ENCODE peak calls at places on chromosomes 12 and 14, in ten cellular contexts. One of them, this sample, is unnamed.

GRCh38 chr12:11862794-11863193 is 207.9 kb upstream of the BCL2L14 start:
- DNase-seq in substantia nigra: no peak
- DNase-seq in endodermal cell: peak; percentile 41
- DNase-seq in cardiac fibroblast: peak; percentile 55
- DNase-seq in fibroblast of mammary gland: peak; percentile 64
- DNase-seq in stimulated activated CD4-positive, alpha-beta T cell treated with anti-CD3 and anti-CD28 coated beads, Interleukin-1b, Interleukin-23, amount 100 ng/mL, for 1 hour: no peak
- DNase-seq in GM12864: no peak
- DNase-seq in activated T-cell treated with anti-CD3 and anti-CD28 coated beads, Interleukin-2, amount 50 U/mL, for 48 hours: no peak
- DNase-seq in NAMALWA: no peak
- DNase-seq in HuH-7: no peak
- DNase-seq in this sample: no peak

GRCh38 chr14:46344327-46344937 is 307.1 kb downstream of the RPL10L start:
- DNase-seq in substantia nigra: no peak
- DNase-seq in activated T-cell treated with anti-CD3 and anti-CD28 coated beads, Interleukin-2, amount 50 U/mL, for 48 hours: no peak
- DNase-seq in cardiac fibroblast: peak; percentile 1
- DNase-seq in stimulated activated CD4-positive, alpha-beta T cell treated with anti-CD3 and anti-CD28 coated beads, Interleukin-1b, Interleukin-23, amount 100 ng/mL, for 1 hour: no peak
- DNase-seq in NAMALWA: peak; percentile 34
- DNase-seq in GM12864: no peak
- DNase-seq in fibroblast of mammary gland: peak; percentile 35
- DNase-seq in HuH-7: no peak
- DNase-seq in endodermal cell: peak; percentile 62
- DNase-seq in this sample: peak; percentile 75

GRCh38 chr12:75190846-75191245 is 18.8 kb downstream of the KCNC2 start:
- DNase-seq in stimulated activated CD4-positive, alpha-beta T cell treated with anti-CD3 and anti-CD28 coated beads, Interleukin-1b, Interleukin-23, amount 100 ng/mL, for 1 hour: no peak
- DNase-seq in activated T-cell treated with anti-CD3 and anti-CD28 coated beads, Interleukin-2, amount 50 U/mL, for 48 hours: no peak
- DNase-seq in NAMALWA: no peak
- DNase-seq in substantia nigra: no peak
- DNase-seq in cardiac fibroblast: no peak
- DNase-seq in endodermal cell: no peak
- DNase-seq in HuH-7: no peak
- DNase-seq in GM12864: no peak
- DNase-seq in fibroblast of mammary gland: no peak
- DNase-seq in this sample: no peak

GRCh38 chr12:11798856-11799530 is 149.5 kb downstream of the ETV6 start:
- DNase-seq in GM12864: no peak
- DNase-seq in activated T-cell treated with anti-CD3 and anti-CD28 coated beads, Interleukin-2, amount 50 U/mL, for 48 hours: no peak
- DNase-seq in NAMALWA: no peak
- DNase-seq in stimulated activated CD4-positive, alpha-beta T cell treated with anti-CD3 and anti-CD28 coated beads, Interleukin-1b, Interleukin-23, amount 100 ng/mL, for 1 hour: no peak
- DNase-seq in fibroblast of mammary gland: peak; percentile 89
- DNase-seq in endodermal cell: no peak
- DNase-seq in cardiac fibroblast: peak; percentile 94
- DNase-seq in HuH-7: no peak
- DNase-seq in substantia nigra: no peak
- DNase-seq in this sample: no peak

GRCh38 chr14:55850803-55851202 is 267.4 kb upstream of the PELI2 start:
- DNase-seq in stimulated activated CD4-positive, alpha-beta T cell treated with anti-CD3 and anti-CD28 coated beads, Interleukin-1b, Interleukin-23, amount 100 ng/mL, for 1 hour: no peak
- DNase-seq in HuH-7: no peak
- DNase-seq in cardiac fibroblast: peak; percentile 51
- DNase-seq in substantia nigra: no peak
- DNase-seq in GM12864: no peak
- DNase-seq in fibroblast of mammary gland: peak; percentile 58
- DNase-seq in activated T-cell treated with anti-CD3 and anti-CD28 coated beads, Interleukin-2, amount 50 U/mL, for 48 hours: no peak
- DNase-seq in NAMALWA: no peak
- DNase-seq in endodermal cell: no peak
- DNase-seq in this sample: no peak

GRCh38 chr12:12331244-12331771 is 18.7 kb downstream of the MANSC1 start:
- DNase-seq in cardiac fibroblast: no peak
- DNase-seq in HuH-7: no peak
- DNase-seq in activated T-cell treated with anti-CD3 and anti-CD28 coated beads, Interleukin-2, amount 50 U/mL, for 48 hours: no peak
- DNase-seq in substantia nigra: no peak
- DNase-seq in NAMALWA: no peak
- DNase-seq in endodermal cell: peak; percentile 89
- DNase-seq in fibroblast of mammary gland: no peak
- DNase-seq in GM12864: no peak
- DNase-seq in stimulated activated CD4-positive, alpha-beta T cell treated with anti-CD3 and anti-CD28 coated beads, Interleukin-1b, Interleukin-23, amount 100 ng/mL, for 1 hour: no peak
- DNase-seq in this sample: peak; percentile 64

GRCh38 chr14:54251356-54251755 is 145.5 kb upstream of the CDKN3 start:
- DNase-seq in HuH-7: no peak
- DNase-seq in fibroblast of mammary gland: peak; percentile 21
- DNase-seq in NAMALWA: no peak
- DNase-seq in stimulated activated CD4-positive, alpha-beta T cell treated with anti-CD3 and anti-CD28 coated beads, Interleukin-1b, Interleukin-23, amount 100 ng/mL, for 1 hour: no peak
- DNase-seq in GM12864: no peak
- DNase-seq in activated T-cell treated with anti-CD3 and anti-CD28 coated beads, Interleukin-2, amount 50 U/mL, for 48 hours: no peak
- DNase-seq in endodermal cell: no peak
- DNase-seq in cardiac fibroblast: no peak
- DNase-seq in substantia nigra: no peak
- DNase-seq in this sample: no peak

GRCh38 chr12:98431089-98431488 is 84.3 kb upstream of the TMPO start:
- DNase-seq in activated T-cell treated with anti-CD3 and anti-CD28 coated beads, Interleukin-2, amount 50 U/mL, for 48 hours: no peak
- DNase-seq in endodermal cell: no peak
- DNase-seq in stimulated activated CD4-positive, alpha-beta T cell treated with anti-CD3 and anti-CD28 coated beads, Interleukin-1b, Interleukin-23, amount 100 ng/mL, for 1 hour: no peak
- DNase-seq in cardiac fibroblast: no peak
- DNase-seq in substantia nigra: no peak
- DNase-seq in NAMALWA: no peak
- DNase-seq in fibroblast of mammary gland: no peak
- DNase-seq in GM12864: no peak
- DNase-seq in HuH-7: no peak
- DNase-seq in this sample: no peak

GRCh38 chr12:52924764-52925716 is 20.2 kb upstream of the KRT8 start:
- DNase-seq in NAMALWA: no peak
- DNase-seq in cardiac fibroblast: peak; percentile 89
- DNase-seq in activated T-cell treated with anti-CD3 and anti-CD28 coated beads, Interleukin-2, amount 50 U/mL, for 48 hours: no peak
- DNase-seq in HuH-7: peak; percentile 66
- DNase-seq in fibroblast of mammary gland: peak; percentile 54
- DNase-seq in endodermal cell: peak; percentile 73
- DNase-seq in stimulated activated CD4-positive, alpha-beta T cell treated with anti-CD3 and anti-CD28 coated beads, Interleukin-1b, Interleukin-23, amount 100 ng/mL, for 1 hour: no peak
- DNase-seq in substantia nigra: no peak
- DNase-seq in GM12864: no peak
- DNase-seq in this sample: no peak

GRCh38 chr12:46546634-46547273 is 174.2 kb upstream of the SLC38A2 start:
- DNase-seq in HuH-7: no peak
- DNase-seq in NAMALWA: no peak
- DNase-seq in fibroblast of mammary gland: peak; percentile 72
- DNase-seq in stimulated activated CD4-positive, alpha-beta T cell treated with anti-CD3 and anti-CD28 coated beads, Interleukin-1b, Interleukin-23, amount 100 ng/mL, for 1 hour: no peak
- DNase-seq in endodermal cell: no peak
- DNase-seq in activated T-cell treated with anti-CD3 and anti-CD28 coated beads, Interleukin-2, amount 50 U/mL, for 48 hours: no peak
- DNase-seq in GM12864: no peak
- DNase-seq in cardiac fibroblast: peak; percentile 31
- DNase-seq in substantia nigra: no peak
- DNase-seq in this sample: no peak

GRCh38 chr12:126156806-126157574 is 1091.8 kb downstream of the AACS start:
- DNase-seq in endodermal cell: peak; percentile 74
- DNase-seq in activated T-cell treated with anti-CD3 and anti-CD28 coated beads, Interleukin-2, amount 50 U/mL, for 48 hours: no peak
- DNase-seq in stimulated activated CD4-positive, alpha-beta T cell treated with anti-CD3 and anti-CD28 coated beads, Interleukin-1b, Interleukin-23, amount 100 ng/mL, for 1 hour: no peak
- DNase-seq in cardiac fibroblast: no peak
- DNase-seq in NAMALWA: peak; percentile 1
- DNase-seq in substantia nigra: no peak
- DNase-seq in GM12864: no peak
- DNase-seq in HuH-7: no peak
- DNase-seq in fibroblast of mammary gland: no peak
- DNase-seq in this sample: peak; percentile 16

GRCh38 chr12:85186236-85186635 is 93.8 kb upstream of the ALX1 start:
- DNase-seq in GM12864: no peak
- DNase-seq in HuH-7: no peak
- DNase-seq in activated T-cell treated with anti-CD3 and anti-CD28 coated beads, Interleukin-2, amount 50 U/mL, for 48 hours: no peak
- DNase-seq in substantia nigra: no peak
- DNase-seq in cardiac fibroblast: no peak
- DNase-seq in NAMALWA: no peak
- DNase-seq in fibroblast of mammary gland: no peak
- DNase-seq in endodermal cell: no peak
- DNase-seq in stimulated activated CD4-positive, alpha-beta T cell treated with anti-CD3 and anti-CD28 coated beads, Interleukin-1b, Interleukin-23, amount 100 ng/mL, for 1 hour: no peak
- DNase-seq in this sample: no peak

This sample was measured in GM23338.